ENCODE peak calls at places on chromosomes 12 and 14, in five cellular contexts. One of them, this sample, is unnamed.

GRCh38 chr14:101849125-101849524 is 87.6 kb downstream of the PPP2R5C start:
- DNase-seq in astrocyte of the spinal cord: no peak
- DNase-seq in brain microvascular endothelial cell: no peak
- DNase-seq in heart left ventricle: no peak
- DNase-seq in ovary: no peak
- DNase-seq in this sample: no peak

GRCh38 chr12:1474059-1474537 is 120.3 kb downstream of the FBXL14 start:
- DNase-seq in heart left ventricle: no peak
- DNase-seq in astrocyte of the spinal cord: peak; percentile 97
- DNase-seq in ovary: no peak
- DNase-seq in brain microvascular endothelial cell: peak; percentile 96
- DNase-seq in this sample: peak; percentile 79

GRCh38 chr14:65098586-65098985 is 3.7 kb downstream of the MAX start:
- DNase-seq in ovary: no peak
- DNase-seq in heart left ventricle: no peak
- DNase-seq in astrocyte of the spinal cord: peak; percentile 38
- DNase-seq in brain microvascular endothelial cell: no peak
- DNase-seq in this sample: peak; percentile 41

GRCh38 chr12:50764861-50765324 is 992 bp downstream of the ATF1 start:
- DNase-seq in heart left ventricle: no peak
- DNase-seq in astrocyte of the spinal cord: peak; percentile 50
- DNase-seq in brain microvascular endothelial cell: no peak
- DNase-seq in ovary: no peak
- DNase-seq in this sample: peak; percentile 53

GRCh38 chr12:25135531-25136154 is 59.3 kb downstream of the DNAI7 start:
- DNase-seq in astrocyte of the spinal cord: peak; percentile 27
- DNase-seq in heart left ventricle: no peak
- DNase-seq in brain microvascular endothelial cell: no peak
- DNase-seq in ovary: no peak
- DNase-seq in this sample: no peak

GRCh38 chr14:54572316-54572715 is 5.4 kb downstream of the SAMD4A start:
- DNase-seq in heart left ventricle: no peak
- DNase-seq in ovary: no peak
- DNase-seq in astrocyte of the spinal cord: no peak
- DNase-seq in brain microvascular endothelial cell: peak; percentile 24
- DNase-seq in this sample: no peak

GRCh38 chr14:100810861-100811461 is 15.0 kb upstream of the MEG3 start:
- DNase-seq in ovary: peak; percentile 13
- DNase-seq in brain microvascular endothelial cell: no peak
- DNase-seq in astrocyte of the spinal cord: peak; percentile 79
- DNase-seq in heart left ventricle: peak; percentile 33
- DNase-seq in this sample: no peak

GRCh38 chr12:3614806-3615466 is 123.9 kb downstream of the PRMT8 start:
- DNase-seq in brain microvascular endothelial cell: no peak
- DNase-seq in astrocyte of the spinal cord: no peak
- DNase-seq in heart left ventricle: no peak
- DNase-seq in ovary: no peak
- DNase-seq in this sample: no peak

GRCh38 chr12:130876758-130877157 is 4.9 kb downstream of the RAN start:
- DNase-seq in astrocyte of the spinal cord: no peak
- DNase-seq in ovary: no peak
- DNase-seq in brain microvascular endothelial cell: no peak
- DNase-seq in heart left ventricle: no peak
- DNase-seq in this sample: no peak

GRCh38 chr12:121795029-121795977 is 1.8 kb upstream of the RHOF start:
- DNase-seq in astrocyte of the spinal cord: peak; percentile 84
- DNase-seq in ovary: peak; percentile 91
- DNase-seq in brain microvascular endothelial cell: peak; percentile 73
- DNase-seq in heart left ventricle: peak; percentile 94
- DNase-seq in this sample: peak; percentile 89

GRCh38 chr12:48022676-48023385 is 18.6 kb upstream of the COL2A1 start:
- DNase-seq in astrocyte of the spinal cord: no peak
- DNase-seq in brain microvascular endothelial cell: no peak
- DNase-seq in heart left ventricle: no peak
- DNase-seq in ovary: no peak
- DNase-seq in this sample: no peak
- H3K4me3 ChIP-seq in astrocyte of the spinal cord: no peak overlapping the region
- H3K4me3 ChIP-seq in brain microvascular endothelial cell: no peak overlapping the region
- H3K4me3 ChIP-seq in heart left ventricle: no peak overlapping the region
- H3K4me3 ChIP-seq in ovary: no peak overlapping the region
- H3K4me3 ChIP-seq in this sample: no peak overlapping the region

DNA sequence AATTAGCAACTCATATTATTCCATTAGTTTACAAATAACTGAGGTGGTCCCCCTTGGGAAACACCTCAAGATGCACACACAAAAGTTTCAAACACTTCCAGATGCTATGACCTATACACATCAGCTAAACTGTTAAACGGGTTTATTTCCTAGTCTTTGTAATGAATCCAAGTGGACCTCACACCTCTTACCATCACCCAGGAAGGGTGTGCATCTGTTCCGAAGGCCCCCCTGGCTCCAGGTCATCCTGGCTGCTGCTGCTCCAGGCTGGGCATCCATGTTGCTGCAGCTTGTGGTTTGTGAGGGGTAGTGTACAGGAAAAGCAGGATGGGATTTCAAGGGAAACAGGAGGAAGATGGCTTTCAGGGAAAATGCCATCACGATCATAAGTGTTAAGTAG is 6.8 kb downstream of the HNRNPC start:
- DNase-seq in heart left ventricle: no peak
- DNase-seq in astrocyte of the spinal cord: no peak
- DNase-seq in ovary: no peak
- DNase-seq in brain microvascular endothelial cell: no peak
- DNase-seq in this sample: no peak
- H3K4me3 ChIP-seq in heart left ventricle: no peak overlapping the region
- H3K4me3 ChIP-seq in astrocyte of the spinal cord: no peak overlapping the region
- H3K4me3 ChIP-seq in ovary: no peak overlapping the region
- H3K4me3 ChIP-seq in brain microvascular endothelial cell: no peak overlapping the region
- H3K4me3 ChIP-seq in this sample: no peak overlapping the region

GRCh38 chr12:64107776-64108175 is 114.3 kb downstream of the KICS2 start:
- DNase-seq in heart left ventricle: no peak
- DNase-seq in brain microvascular endothelial cell: no peak
- DNase-seq in ovary: no peak
- DNase-seq in astrocyte of the spinal cord: no peak
- DNase-seq in this sample: no peak

GRCh38 chr12:64103821-64104220 is 118.3 kb downstream of the KICS2 start:
- DNase-seq in ovary: no peak
- DNase-seq in heart left ventricle: no peak
- DNase-seq in astrocyte of the spinal cord: no peak
- DNase-seq in brain microvascular endothelial cell: no peak
- DNase-seq in this sample: no peak

GRCh38 chr12:64102339-64102738 is 119.8 kb downstream of the KICS2 start:
- DNase-seq in astrocyte of the spinal cord: peak; percentile 72
- DNase-seq in heart left ventricle: no peak
- DNase-seq in brain microvascular endothelial cell: no peak
- DNase-seq in ovary: no peak
- DNase-seq in this sample: no peak

GRCh38 chr12:64105026-64105425 is 117.1 kb downstream of the KICS2 start:
- DNase-seq in brain microvascular endothelial cell: no peak
- DNase-seq in ovary: no peak
- DNase-seq in astrocyte of the spinal cord: no peak
- DNase-seq in heart left ventricle: no peak
- DNase-seq in this sample: no peak

DNA sequence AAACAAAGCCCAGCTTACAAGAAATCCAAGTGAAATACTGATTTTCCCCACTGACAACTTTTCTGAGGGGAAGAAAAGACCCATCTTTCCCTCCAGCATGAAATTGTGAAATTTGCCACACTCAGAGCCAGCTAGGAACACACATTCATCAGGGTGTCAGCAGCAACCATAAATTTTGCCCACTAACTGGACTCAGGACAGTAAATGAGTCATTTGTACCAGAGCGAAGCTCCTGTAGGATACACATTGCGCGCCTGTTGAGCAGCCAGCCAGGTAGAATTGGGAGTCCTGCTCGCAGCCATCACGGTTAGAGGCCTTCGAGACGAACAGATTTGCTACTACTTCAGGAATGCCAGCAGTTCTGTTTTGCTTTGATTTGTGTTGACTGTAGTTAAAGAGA is 117.7 kb downstream of the KICS2 start:
- DNase-seq in astrocyte of the spinal cord: peak; percentile 44
- DNase-seq in brain microvascular endothelial cell: no peak
- DNase-seq in ovary: no peak
- DNase-seq in heart left ventricle: no peak
- DNase-seq in this sample: peak; percentile 49
- H3K4me3 ChIP-seq in astrocyte of the spinal cord: no peak overlapping the region
- H3K4me3 ChIP-seq in brain microvascular endothelial cell: no peak overlapping the region
- H3K4me3 ChIP-seq in ovary: no peak overlapping the region
- H3K4me3 ChIP-seq in heart left ventricle: no peak overlapping the region
- H3K4me3 ChIP-seq in this sample: no peak overlapping the region

GRCh38 chr14:95516554-95517209 is at the start of gene SYNE3:
- DNase-seq in ovary: peak; percentile 64
- DNase-seq in brain microvascular endothelial cell: no peak
- DNase-seq in astrocyte of the spinal cord: no peak
- DNase-seq in heart left ventricle: peak; percentile 88
- DNase-seq in this sample: no peak

GRCh38 chr14:95514131-95515079 is 2.0 kb downstream of the SYNE3 start:
- DNase-seq in ovary: no peak
- DNase-seq in heart left ventricle: no peak
- DNase-seq in brain microvascular endothelial cell: no peak
- DNase-seq in astrocyte of the spinal cord: no peak
- DNase-seq in this sample: no peak

GRCh38 chr14:95515523-95516517 is 630 bp downstream of the SYNE3 start:
- DNase-seq in astrocyte of the spinal cord: no peak
- DNase-seq in heart left ventricle: peak; percentile 90
- DNase-seq in brain microvascular endothelial cell: no peak
- DNase-seq in ovary: peak; percentile 59
- DNase-seq in this sample: peak; percentile 66

GRCh38 chr14:95513261-95513660 is 3.2 kb downstream of the SYNE3 start:
- DNase-seq in brain microvascular endothelial cell: no peak
- DNase-seq in ovary: no peak
- DNase-seq in astrocyte of the spinal cord: no peak
- DNase-seq in heart left ventricle: no peak
- DNase-seq in this sample: no peak

GRCh38 chr14:95515080-95515489 is 1.4 kb downstream of the SYNE3 start:
- DNase-seq in ovary: peak; percentile 63
- DNase-seq in astrocyte of the spinal cord: peak; percentile 48
- DNase-seq in heart left ventricle: peak; percentile 74
- DNase-seq in brain microvascular endothelial cell: no peak
- DNase-seq in this sample: peak; percentile 71
- H3K4me3 ChIP-seq in ovary: peak overlapping the region; percentile 53
- H3K4me3 ChIP-seq in astrocyte of the spinal cord: peak overlapping the region; percentile 49
- H3K4me3 ChIP-seq in heart left ventricle: peak overlapping the region; percentile 86
- H3K4me3 ChIP-seq in brain microvascular endothelial cell: peak overlapping the region; percentile 56
- H3K4me3 ChIP-seq in this sample: peak overlapping the region; percentile 59

DNA sequence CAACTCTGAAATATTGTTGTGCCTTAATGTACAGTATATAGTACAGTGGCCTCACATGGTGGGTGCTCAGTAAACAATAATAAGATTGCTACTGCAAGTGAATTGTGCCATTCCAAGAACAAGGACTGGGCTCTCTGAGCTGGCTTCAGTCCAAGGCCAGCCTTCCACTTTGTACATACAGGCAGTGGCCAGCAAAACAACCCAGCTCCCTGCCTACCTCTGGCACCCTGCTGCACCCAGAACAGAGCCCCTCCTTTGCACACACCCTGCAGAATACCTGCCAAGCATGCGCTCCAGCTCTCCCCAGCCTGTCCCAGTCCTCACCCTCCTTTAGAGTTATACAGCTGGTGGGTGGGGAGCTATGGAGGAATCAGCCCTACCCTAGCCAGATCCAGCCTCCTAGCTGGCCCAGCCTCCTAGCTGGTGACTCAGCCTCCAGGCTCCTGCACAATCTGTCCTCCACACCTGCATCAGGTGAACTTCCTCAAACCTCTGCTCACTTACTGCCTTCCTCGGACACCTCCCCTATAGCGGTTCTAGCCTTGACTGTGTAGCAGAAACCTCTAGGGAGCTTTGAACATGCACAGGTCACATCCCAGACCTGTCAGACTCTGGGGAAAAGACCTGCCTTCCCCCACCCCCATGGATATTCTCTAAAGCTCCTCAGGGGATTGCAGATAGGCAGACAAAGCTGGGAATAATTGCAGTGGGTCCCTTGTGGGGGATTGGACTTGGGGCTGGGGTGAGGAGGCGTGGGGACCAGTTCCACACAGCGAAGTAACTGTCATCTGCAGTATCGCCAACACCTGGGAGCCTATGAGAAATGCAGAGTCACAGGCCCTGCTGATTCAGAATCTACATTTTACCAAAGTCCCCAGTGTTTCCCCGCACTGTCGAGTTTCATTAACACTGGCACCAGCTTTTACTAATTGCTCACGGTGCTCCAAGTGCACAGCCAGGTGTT is 17.9 kb downstream of the ZDHHC22 start:
- DNase-seq in brain microvascular endothelial cell: no peak
- DNase-seq in heart left ventricle: no peak
- DNase-seq in ovary: no peak
- DNase-seq in astrocyte of the spinal cord: no peak
- DNase-seq in this sample: no peak
- H3K4me3 ChIP-seq in brain microvascular endothelial cell: no peak overlapping the region
- H3K4me3 ChIP-seq in heart left ventricle: no peak overlapping the region
- H3K4me3 ChIP-seq in ovary: no peak overlapping the region
- H3K4me3 ChIP-seq in astrocyte of the spinal cord: no peak overlapping the region
- H3K4me3 ChIP-seq in this sample: no peak overlapping the region

GRCh38 chr14:103847439-103847953 is at the start of gene PPP1R13B:
- DNase-seq in brain microvascular endothelial cell: peak; percentile 57
- DNase-seq in ovary: peak; percentile 97
- DNase-seq in astrocyte of the spinal cord: peak; percentile 82
- DNase-seq in heart left ventricle: peak; percentile 96
- DNase-seq in this sample: peak; percentile 80

GRCh38 chr14:103846569-103847438 is 571 bp downstream of the PPP1R13B start:
- DNase-seq in brain microvascular endothelial cell: no peak
- DNase-seq in heart left ventricle: peak; percentile 80
- DNase-seq in ovary: peak; percentile 57
- DNase-seq in astrocyte of the spinal cord: no peak
- DNase-seq in this sample: peak; percentile 31

GRCh38 chr14:103847954-103848719 is 762 bp upstream of the PPP1R13B start:
- DNase-seq in brain microvascular endothelial cell: peak; percentile 20
- DNase-seq in heart left ventricle: no peak
- DNase-seq in ovary: peak; percentile 74
- DNase-seq in astrocyte of the spinal cord: no peak
- DNase-seq in this sample: no peak

GRCh38 chr14:103849151-103850013 is 2.0 kb upstream of the PPP1R13B start:
- DNase-seq in heart left ventricle: no peak
- DNase-seq in ovary: no peak
- DNase-seq in astrocyte of the spinal cord: no peak
- DNase-seq in brain microvascular endothelial cell: no peak
- DNase-seq in this sample: no peak

GRCh38 chr14:103848720-103849077 is 1.3 kb upstream of the PPP1R13B start:
- DNase-seq in astrocyte of the spinal cord: no peak
- DNase-seq in ovary: no peak
- DNase-seq in heart left ventricle: no peak
- DNase-seq in brain microvascular endothelial cell: no peak
- DNase-seq in this sample: no peak
- H3K4me3 ChIP-seq in astrocyte of the spinal cord: no peak overlapping the region
- H3K4me3 ChIP-seq in ovary: no peak overlapping the region
- H3K4me3 ChIP-seq in heart left ventricle: peak overlapping the region; percentile 93
- H3K4me3 ChIP-seq in brain microvascular endothelial cell: no peak overlapping the region
- H3K4me3 ChIP-seq in this sample: no peak overlapping the region

GRCh38 chr14:52069617-52070431 is 965 bp upstream of the NID2 start:
- DNase-seq in brain microvascular endothelial cell: no peak
- DNase-seq in heart left ventricle: no peak
- DNase-seq in ovary: no peak
- DNase-seq in astrocyte of the spinal cord: peak; percentile 83
- DNase-seq in this sample: peak; percentile 59
- H3K4me3 ChIP-seq in brain microvascular endothelial cell: peak overlapping the region; percentile 91
- H3K4me3 ChIP-seq in heart left ventricle: peak overlapping the region; percentile 64
- H3K4me3 ChIP-seq in ovary: peak overlapping the region; percentile 73
- H3K4me3 ChIP-seq in astrocyte of the spinal cord: peak overlapping the region; percentile 86
- H3K4me3 ChIP-seq in this sample: peak overlapping the region; percentile 95

This sample was measured in cardiac fibroblast.